ENCODE peak calls at places on chromosomes 12 and 14, in ten cellular contexts. Q is uterus; A is spleen; G is heart left ventricle; P is right atrium auricular region; U is mammary epithelial cell; X is body of pancreas; L is psoas muscle; J is fibroblast of lung; T is CD8-positive, alpha-beta memory T cell. K is an unnamed sample.
A peak's percentile ranks its signal among the peaks of the same experiment; 100 is the strongest.

GRCh38 chr12:64890873-64891468 is 66.5 kb downstream of the TBC1D30 start:
- DNase-seq in Q (no peak), A (no peak), G (no peak), P (no peak), U (peak; percentile 33), X (no peak), L (no peak), J (peak; percentile 40), T (no peak), K (no peak)

GRCh38 chr14:67583711-67584644 is 16.1 kb downstream of the PIGH start:
- DNase-seq in Q (no peak), A (peak; percentile 55), G (no peak), P (no peak), U (peak; percentile 32), X (peak; percentile 46), L (no peak), J (peak; percentile 15), T (no peak), K (no peak)

GRCh38 chr12:54144738-54145137 is 44.0 kb downstream of the SMUG1 start:
- DNase-seq in Q (no peak), A (no peak), G (no peak), P (no peak), U (no peak), X (no peak), L (no peak), J (no peak), T (no peak), K (no peak)

GRCh38 chr12:105590571-105590970 is 260.1 kb downstream of the C12orf75 start:
- DNase-seq in Q (no peak), A (no peak), G (no peak), P (no peak), U (peak; percentile 87), X (no peak), L (no peak), J (peak; percentile 28), T (no peak), K (no peak)

GRCh38 chr12:103841690-103842584 is 903 bp upstream of the NT5DC3 start:
- DNase-seq in Q (peak; percentile 47), A (peak; percentile 88), G (peak; percentile 69), P (no peak), U (peak; percentile 99), X (peak; percentile 57), L (peak; percentile 67), J (peak; percentile 92), T (peak; percentile 30), K (peak; percentile 16)

GRCh38 chr12:44101470-44101869 is 265.6 kb downstream of the TMEM117 start:
- DNase-seq in Q (no peak), A (no peak), G (no peak), P (no peak), U (no peak), X (no peak), L (no peak), J (no peak), T (no peak), K (no peak)

GRCh38 chr12:51887476-51888315 is at the start of gene ANKRD33:
- DNase-seq in Q (no peak), A (peak; percentile 83), G (peak; percentile 38), P (no peak), U (no peak), X (peak; percentile 63), L (peak; percentile 72), J (no peak), T (no peak), K (no peak)

GRCh38 chr12:56087220-56087619 is 7.3 kb downstream of the ERBB3 start:
- DNase-seq in Q (no peak), A (no peak), G (peak; percentile 90), P (peak; percentile 71), U (no peak), X (peak; percentile 99), L (peak; percentile 60), J (no peak), T (no peak), K (no peak)

GRCh38 chr12:11814362-11814761 is 164.9 kb downstream of the ETV6 start:
- DNase-seq in Q (no peak), A (no peak), G (no peak), P (no peak), U (peak; percentile 76), X (no peak), L (no peak), J (peak; percentile 89), T (no peak), K (no peak)

GRCh38 chr12:43847427-43847826 is 11.5 kb downstream of the TMEM117 start:
- DNase-seq in Q (no peak), A (no peak), G (no peak), P (no peak), U (peak; percentile 90), X (no peak), L (no peak), J (peak; percentile 81), T (no peak), K (no peak)

GRCh38 chr12:57476993-57477709 is 2.5 kb downstream of the ARHGAP9 start:
- DNase-seq in Q (no peak), A (peak; percentile 87), G (no peak), P (no peak), U (no peak), X (no peak), L (no peak), J (no peak), T (no peak), K (no peak)

GRCh38 chr12:57166971-57167371 is 19.6 kb upstream of the LRP1-AS start:
- DNase-seq in Q (no peak), A (no peak), G (no peak), P (no peak), U (peak; percentile 96), X (no peak), L (no peak), J (peak; percentile 87), T (no peak), K (no peak)

GRCh38 chr12:49296034-49296835 is 1.3 kb downstream of the PRPH start:
- DNase-seq in Q (no peak), A (peak; percentile 86), G (no peak), P (no peak), U (no peak), X (peak; percentile 66), L (peak; percentile 61), J (no peak), T (peak; percentile 49), K (peak; percentile 60)

DNA sequence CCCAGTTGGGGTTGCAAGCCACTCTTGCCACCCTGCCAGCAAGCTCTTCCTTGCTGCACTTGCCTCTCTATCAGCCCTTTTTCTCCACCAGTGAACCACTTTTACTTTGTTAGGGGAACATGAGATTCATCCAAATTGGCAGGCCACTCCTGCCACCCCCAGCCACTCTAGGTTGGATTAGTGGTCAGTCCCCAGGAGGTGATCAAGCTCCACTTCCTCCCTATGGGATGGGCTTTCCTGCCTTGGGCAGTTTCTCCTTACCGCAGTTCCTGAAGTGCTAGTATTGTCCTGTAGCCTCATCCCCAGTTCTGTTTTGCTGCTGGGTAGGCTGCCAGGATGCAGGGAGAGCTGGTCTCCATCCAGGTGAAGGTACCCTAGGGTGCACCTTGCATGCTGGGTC is 104.5 kb downstream of the ALG10 start:
- DNase-seq in Q (no peak), A (no peak), G (no peak), P (no peak), U (no peak), X (no peak), L (no peak), J (no peak), T (no peak), K (no peak)
- H3K9me3 ChIP-seq in Q (no peaks in the 10 kb centered on the region), A (no peaks in the 10 kb centered on the region), G (no peaks in the 10 kb centered on the region), P (no peaks in the 10 kb centered on the region), U (no peaks in the 10 kb centered on the region), X (no peaks in the 10 kb centered on the region), L (no peaks in the 10 kb centered on the region), J (no peaks in the 10 kb centered on the region), T (no peaks in the 10 kb centered on the region), K (no peaks in the 10 kb centered on the region)

GRCh38 chr12:129489277-129489676 is 414.5 kb downstream of the TMEM132D start:
- DNase-seq in Q (no peak), A (no peak), G (no peak), P (no peak), U (no peak), X (no peak), L (no peak), J (no peak), T (no peak), K (no peak)
- H3K9me3 ChIP-seq in Q (no peaks in the 10 kb centered on the region), A (no peaks in the 10 kb centered on the region), G (no peaks in the 10 kb centered on the region), P (no peaks in the 10 kb centered on the region), U (peaks cover 28% of the 10 kb centered on the region), X (no peaks in the 10 kb centered on the region), L (no peaks in the 10 kb centered on the region), J (no peaks in the 10 kb centered on the region), T (no peaks in the 10 kb centered on the region), K (no peaks in the 10 kb centered on the region)

DNA sequence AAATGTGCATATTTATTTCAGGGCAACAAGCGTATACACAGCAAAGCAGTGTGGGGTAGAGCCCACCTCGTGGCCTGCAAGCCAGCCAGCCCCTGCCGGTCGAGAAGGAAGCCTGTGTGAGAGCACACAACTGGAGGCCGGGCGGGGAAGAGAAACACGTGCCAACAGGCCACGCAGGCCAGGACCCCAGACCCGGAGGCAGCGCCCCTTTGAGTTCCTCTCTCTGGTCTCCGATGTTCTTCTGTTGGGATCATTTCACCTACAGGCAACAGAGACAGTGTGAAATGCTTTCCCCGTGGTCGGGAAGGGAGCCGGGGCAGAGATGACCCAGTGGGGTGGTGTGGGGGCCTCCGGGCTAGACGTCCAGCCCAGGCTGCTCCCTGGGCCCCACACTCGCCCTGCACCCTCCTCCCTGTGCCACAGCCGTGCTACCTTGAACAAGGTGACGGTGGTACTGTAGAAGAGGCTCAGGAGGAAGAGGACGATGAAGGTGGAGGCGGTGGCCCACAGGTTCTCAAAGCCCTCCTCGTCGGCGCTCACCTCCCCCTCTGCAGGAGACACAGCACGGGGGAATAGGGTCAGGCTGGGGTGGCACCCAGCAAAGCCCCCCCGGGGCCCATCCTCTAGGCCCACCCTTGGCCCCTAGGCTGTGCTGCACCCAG is 325.5 kb downstream of the TMEM121 start:
- DNase-seq in Q (no peak), A (peak; percentile 75), G (no peak), P (no peak), U (no peak), X (no peak), L (no peak), J (no peak), T (no peak), K (no peak)
- H3K9me3 ChIP-seq in Q (no peaks in the 10 kb centered on the region), A (no peaks in the 10 kb centered on the region), G (no peaks in the 10 kb centered on the region), P (no peaks in the 10 kb centered on the region), U (peaks cover 33% of the 10 kb centered on the region), X (no peaks in the 10 kb centered on the region), L (no peaks in the 10 kb centered on the region), J (no peaks in the 10 kb centered on the region), T (no peaks in the 10 kb centered on the region), K (no peaks in the 10 kb centered on the region)

GRCh38 chr12:25236190-25236589 is 14.5 kb downstream of the KRAS start:
- DNase-seq in Q (no peak), A (no peak), G (no peak), P (no peak), U (no peak), X (no peak), L (no peak), J (peak; percentile 57), T (no peak), K (no peak)

GRCh38 chr12:25241171-25242020 is 9.3 kb downstream of the KRAS start:
- DNase-seq in Q (no peak), A (no peak), G (no peak), P (no peak), U (no peak), X (no peak), L (no peak), J (peak; percentile 47), T (peak; percentile 36), K (no peak)

DNA sequence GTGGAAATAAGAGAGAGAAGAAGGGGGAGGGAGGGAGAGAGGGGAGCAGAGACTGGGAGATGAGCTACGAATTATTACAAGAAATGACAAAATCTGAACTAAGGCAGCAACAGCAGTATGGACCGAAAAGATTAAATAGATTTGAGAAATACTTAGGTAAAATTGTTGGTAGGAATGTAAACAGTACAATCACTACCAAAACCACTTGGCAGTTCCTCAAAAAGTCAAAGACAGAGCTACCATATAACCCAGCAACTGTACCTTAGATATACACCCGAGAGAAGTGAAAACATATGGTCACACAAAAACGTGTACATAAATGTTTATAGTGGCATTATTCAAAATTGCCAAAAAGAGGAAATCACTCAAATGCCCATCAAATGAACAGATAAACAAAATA is 14.1 kb downstream of the KRAS start:
- DNase-seq in Q (no peak), A (no peak), G (no peak), P (no peak), U (no peak), X (no peak), L (no peak), J (peak; percentile 19), T (no peak), K (no peak)
- H3K9me3 ChIP-seq in Q (no peaks in the 10 kb centered on the region), A (no peaks in the 10 kb centered on the region), G (no peaks in the 10 kb centered on the region), P (no peaks in the 10 kb centered on the region), U (no peaks in the 10 kb centered on the region), X (no peaks in the 10 kb centered on the region), L (no peaks in the 10 kb centered on the region), J (no peaks in the 10 kb centered on the region), T (no peaks in the 10 kb centered on the region), K (no peaks in the 10 kb centered on the region)